ENCODE peak calls at places on chromosomes 11 and 22, in eight cellular contexts. J is WTC11; E is fibroblast of the aortic adventitia; B is activated naive CD8-positive, alpha-beta T cell treated with anti-CD3 and anti-CD28 coated beads, Interleukin-2, amount 50 U/mL, for 16 hours; O is H7; Y is colonic mucosa; S is LHCN-M2; T is HCEC 1CT. A is an unnamed sample.

GRCh38 chr22:33380789-33381530 is 322.8 kb upstream of the SYN3 start:
- DNase-seq in Y (no peak), B (no peak), S (peak), E (peak), T (no peak), O (no peak), J (no peak), A (peak)

GRCh38 chr11:68302256-68303054 is 9.9 kb upstream of the LRP5 start:
- DNase-seq in S (peak), Y (peak), E (peak), O (peak), B (no peak), T (peak), J (no peak), A (peak)

GRCh38 chr11:28343304-28344233 is 235.4 kb downstream of the METTL15 start:
- DNase-seq in Y (no peak), E (peak), J (no peak), S (peak), B (no peak), T (peak), O (no peak), A (peak)

GRCh38 chr11:133064152-133064877 is 468.0 kb downstream of the OPCML start:
- DNase-seq in E (peak), O (peak), Y (no peak), J (peak), T (no peak), S (peak), B (no peak), A (peak)

GRCh38 chr22:42366815-42367581 is 65.2 kb downstream of the NFAM1 start:
- DNase-seq in S (no peak), J (no peak), O (no peak), T (no peak), Y (no peak), B (no peak), E (peak), A (peak)

GRCh38 chr11:87252869-87253268 is 215.1 kb downstream of the TMEM135 start:
- DNase-seq in J (no peak), Y (no peak), T (peak), B (no peak), O (no peak), S (peak), E (no peak), A (no peak)

GRCh38 chr11:20000393-20001134 is 159.7 kb downstream of the DBX1 start:
- DNase-seq in E (no peak), S (no peak), J (peak), Y (no peak), B (no peak), O (peak), T (no peak), A (no peak)

GRCh38 chr11:55707029-55707428 is 45.0 kb downstream of the OR4C6 start:
- DNase-seq in B (no peak), S (peak), J (no peak), E (peak), T (peak), Y (no peak), O (peak), A (peak)

GRCh38 chr11:122598971-122599370 is 56.6 kb upstream of the UBASH3B start:
- DNase-seq in J (no peak), O (no peak), S (no peak), Y (no peak), B (no peak), E (no peak), T (peak), A (no peak)

GRCh38 chr11:22234743-22235142 is 41.9 kb downstream of the ANO5 start:
- DNase-seq in S (no peak), Y (no peak), B (no peak), O (peak), T (no peak), E (no peak), J (no peak), A (no peak)

GRCh38 chr11:3022300-3022967 is 30.3 kb upstream of the NAP1L4 start:
- DNase-seq in O (no peak), J (no peak), B (no peak), E (peak), Y (no peak), S (peak), T (peak), A (peak)

GRCh38 chr22:22687638-22688500 is 43.5 kb downstream of the GGTLC2 start:
- DNase-seq in E (peak), S (peak), J (peak), B (no peak), O (peak), T (peak), Y (peak), A (peak)

GRCh38 chr22:25536578-25536977 is 27.9 kb upstream of the GRK3 start:
- DNase-seq in B (no peak), O (no peak), Y (no peak), S (peak), T (no peak), E (no peak), J (no peak), A (no peak)

GRCh38 chr22:48313156-48313555 is 1514.5 kb downstream of the BRD1 start:
- DNase-seq in E (no peak), T (no peak), S (no peak), J (no peak), B (no peak), O (no peak), Y (no peak), A (no peak)

GRCh38 chr11:22491826-22492225 is 133.8 kb downstream of the FANCF start:
- DNase-seq in S (no peak), E (no peak), Y (no peak), J (peak), T (no peak), O (peak), B (no peak), A (peak)

GRCh38 chr11:57646221-57646620 is 3.5 kb downstream of the YPEL4 start:
- DNase-seq in O (peak), J (no peak), B (no peak), S (no peak), T (no peak), Y (no peak), E (no peak), A (no peak)

GRCh38 chr22:39214383-39215069 is 30.3 kb downstream of the PDGFB start:
- DNase-seq in O (peak), T (peak), B (no peak), E (no peak), J (peak), Y (no peak), S (peak), A (peak)

GRCh38 chr11:46808804-46809431 is 37.2 kb downstream of the CKAP5 start:
- DNase-seq in Y (no peak), J (no peak), E (no peak), S (peak), T (peak), B (no peak), O (peak), A (peak)

GRCh38 chr11:1228921-1229451 is 6.1 kb downstream of the MUC5B start:
- DNase-seq in B (no peak), E (no peak), O (peak), S (no peak), T (no peak), Y (peak), J (no peak), A (no peak)

GRCh38 chr11:86099727-86100320 is 30.9 kb upstream of the PICALM start:
- DNase-seq in Y (peak), S (peak), O (no peak), E (peak), J (no peak), B (no peak), T (peak), A (no peak)

GRCh38 chr11:27011560-27012253 is 17.8 kb downstream of the FIBIN start:
- DNase-seq in Y (no peak), S (no peak), B (no peak), J (no peak), E (no peak), O (no peak), T (no peak), A (no peak)

GRCh38 chr11:33733978-33734377 is 2.2 kb downstream of the CD59 start:
- DNase-seq in J (no peak), O (no peak), Y (no peak), E (no peak), S (no peak), B (no peak), T (no peak), A (no peak)

GRCh38 chr11:115499241-115499799 is 4.9 kb downstream of the CADM1 start:
- DNase-seq in S (no peak), B (no peak), E (no peak), Y (no peak), T (no peak), O (no peak), J (no peak), A (no peak)

GRCh38 chr22:22097727-22098228 is 115.2 kb upstream of the TOP3B start:
- DNase-seq in B (no peak), O (no peak), S (no peak), Y (no peak), J (no peak), T (no peak), E (no peak), A (no peak)

GRCh38 chr11:74604311-74604710 is 11.9 kb downstream of the POLD3 start:
- DNase-seq in J (no peak), E (no peak), T (no peak), O (no peak), B (no peak), Y (no peak), S (no peak), A (no peak)

GRCh38 chr11:69205125-69205928 is 49.6 kb downstream of the SMIM38 start:
- DNase-seq in J (peak), Y (no peak), B (no peak), S (no peak), T (no peak), E (no peak), O (no peak), A (no peak)

GRCh38 chr11:10454902-10455631 is at the start of gene AMPD3:
- DNase-seq in S (peak), B (no peak), J (no peak), T (peak), Y (no peak), E (peak), O (peak), A (peak)

GRCh38 chr11:67357831-67358555 is 4.6 kb upstream of the POLD4 start:
- DNase-seq in E (peak), T (peak), S (peak), Y (peak), O (peak), J (no peak), B (no peak), A (peak)

GRCh38 chr11:129846508-129847335 is 31.1 kb downstream of the TMEM45B start:
- DNase-seq in B (no peak), J (no peak), T (peak), E (peak), O (no peak), Y (no peak), S (peak), A (peak)

GRCh38 chr11:45259607-45260006 is 26.5 kb downstream of the SYT13 start:
- DNase-seq in E (peak), Y (peak), O (no peak), J (no peak), B (no peak), S (peak), T (no peak), A (no peak)

GRCh38 chr22:44711236-44711560 is 9.2 kb downstream of the PRR5 start:
- DNase-seq in Y (no peak), E (no peak), T (no peak), S (no peak), B (no peak), O (peak), J (no peak), A (no peak)

GRCh38 chr11:62540804-62541671 is 5.6 kb downstream of the AHNAK start:
- DNase-seq in T (no peak), O (no peak), Y (peak), S (peak), B (no peak), E (no peak), J (no peak), A (no peak)

GRCh38 chr11:120057595-120058581 is 80.0 kb downstream of the TRIM29 start:
- DNase-seq in B (no peak), O (peak), T (no peak), S (no peak), E (peak), J (peak), Y (peak), A (no peak)

GRCh38 chr11:10778217-10778970 is 27.3 kb downstream of the CTR9 start:
- DNase-seq in J (no peak), E (peak), S (peak), Y (no peak), T (peak), B (no peak), O (no peak), A (no peak)

GRCh38 chr11:69377029-69377952 is 83.3 kb downstream of the MYEOV start:
- DNase-seq in O (no peak), E (no peak), B (no peak), S (no peak), Y (no peak), J (peak), T (no peak), A (no peak)

GRCh38 chr11:57917632-57918031 is 106.0 kb upstream of the OR9Q1 start:
- DNase-seq in O (no peak), Y (no peak), E (no peak), T (no peak), S (no peak), B (no peak), J (no peak), A (no peak)

GRCh38 chr22:36860821-36861659 is at the start of gene NCF4:
- DNase-seq in T (no peak), Y (peak), S (no peak), O (no peak), E (no peak), B (no peak), J (no peak), A (no peak)

GRCh38 chr11:15006139-15006759 is 34.1 kb upstream of the CALCA start:
- DNase-seq in J (no peak), S (peak), B (no peak), E (peak), T (peak), O (peak), Y (no peak), A (peak)

GRCh38 chr22:37167176-37167980 is 17.7 kb upstream of the IL2RB start:
- DNase-seq in E (no peak), O (no peak), J (peak), Y (peak), B (no peak), T (no peak), S (no peak), A (no peak)